ENCODE peak calls at places on chromosomes 16 and 17, in five cellular contexts. A is NB4; Q is PC-3; R is CD8-positive, alpha-beta memory T cell; U is GM23248. S is an unnamed sample.

GRCh38 chr16:59783191-59783590 is 1049.1 kb upstream of the GOT2 start:
- DNase-seq in A (no peak), R (no peak), U (peak; percentile 18), Q (peak; percentile 41), S (no peak)

GRCh38 chr17:63282455-63282854 is 163.7 kb downstream of the CYB561 start:
- DNase-seq in Q (no peak), U (no peak), A (no peak), R (no peak), S (no peak)

GRCh38 chr17:33858121-33858520 is 397.0 kb upstream of the CCL2 start:
- DNase-seq in U (no peak), Q (no peak), R (no peak), A (no peak), S (no peak)

GRCh38 chr17:63699638-63700527 is at the start of gene LIMD2:
- DNase-seq in U (peak; percentile 58), A (peak; percentile 83), Q (peak; percentile 25), R (peak; percentile 81), S (peak; percentile 91)

GRCh38 chr17:27370776-27371175 is 76.9 kb downstream of the WSB1 start:
- DNase-seq in R (no peak), A (no peak), U (no peak), Q (no peak), S (no peak)

GRCh38 chr17:49397586-49397985 is 17.1 kb downstream of the PHB1 start:
- DNase-seq in Q (no peak), A (no peak), U (peak; percentile 29), R (no peak), S (no peak)

GRCh38 chr17:53950207-53950857 is 127.6 kb downstream of the KIF2B start:
- DNase-seq in R (no peak), U (no peak), A (peak; percentile 12), Q (no peak), S (no peak)

GRCh38 chr16:56332464-56333079 is 92.8 kb downstream of the AMFR start:
- DNase-seq in U (peak; percentile 87), R (no peak), Q (peak; percentile 69), A (peak; percentile 42), S (no peak)

DNA sequence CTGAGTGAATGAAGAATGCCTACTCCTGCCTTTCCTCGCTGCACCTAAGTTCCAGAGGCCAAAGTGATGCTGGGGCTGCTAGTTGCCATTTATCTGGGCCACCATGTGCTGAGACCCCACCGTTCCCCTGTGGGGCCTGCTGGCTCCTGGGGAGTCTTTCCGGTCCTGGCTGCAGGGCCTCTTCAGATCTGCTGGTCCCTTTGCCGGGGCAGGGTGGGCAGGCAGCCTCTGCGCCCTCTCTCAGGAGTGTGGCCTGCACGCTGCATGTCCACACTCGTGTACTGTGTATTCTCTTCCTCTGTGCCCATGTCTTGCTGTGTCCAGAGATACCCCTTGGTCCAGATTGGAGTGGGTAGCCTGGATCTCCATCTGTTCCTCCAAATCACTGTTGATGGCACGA is 151.8 kb upstream of the MED13 start:
- DNase-seq in A (no peak), U (no peak), R (no peak), Q (no peak), S (no peak)
- H3K4me3 ChIP-seq in A (no peak overlapping the region), U (no peak overlapping the region), R (no peak overlapping the region), Q (no peak overlapping the region), S (no peak overlapping the region)

DNA sequence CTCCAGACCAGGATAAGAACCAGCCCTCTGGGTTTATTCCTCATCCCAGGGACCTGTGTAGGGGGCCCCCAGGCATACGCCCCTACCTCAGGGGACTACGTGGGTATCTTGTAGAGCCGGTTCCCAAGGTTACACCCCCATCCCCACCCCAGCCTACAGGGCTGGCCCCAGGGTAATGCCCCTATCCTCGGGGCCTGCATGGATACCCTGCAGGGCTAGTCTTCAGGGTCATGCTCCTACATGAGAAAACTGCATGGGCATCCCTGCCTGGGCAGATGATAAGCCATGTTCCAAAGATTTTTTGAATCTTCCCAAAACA is 14.2 kb downstream of the HDAC5 start:
- DNase-seq in U (no peak), Q (no peak), R (no peak), A (no peak), S (no peak)
- H3K4me3 ChIP-seq in U (peak overlapping the region; percentile 67), Q (no peak overlapping the region), R (no peak overlapping the region), A (no peak overlapping the region), S (no peak overlapping the region)

GRCh38 chr16:1531638-1531910 is 1.9 kb upstream of the TMEM204 start:
- DNase-seq in R (no peak), A (no peak), U (peak; percentile 25), Q (no peak), S (no peak)
- H3K4me3 ChIP-seq in R (no peak overlapping the region), A (no peak overlapping the region), U (no peak overlapping the region), Q (no peak overlapping the region), S (no peak overlapping the region)

GRCh38 chr17:81868674-81869220 is 2.4 kb downstream of the ARHGDIA start:
- DNase-seq in Q (peak; percentile 86), A (peak; percentile 37), R (no peak), U (peak; percentile 78), S (no peak)
- H3K4me3 ChIP-seq in Q (peak overlapping the region; percentile 95), A (no peak overlapping the region), R (no peak overlapping the region), U (peak overlapping the region; percentile 94), S (no peak overlapping the region)

GRCh38 chr17:73311428-73311780 is 397 bp downstream of the CDC42EP4 start:
- DNase-seq in R (peak; percentile 10), A (no peak), U (no peak), Q (no peak), S (no peak)
- H3K4me3 ChIP-seq in R (peak overlapping the region; percentile 74), A (peak overlapping the region; percentile 67), U (peak overlapping the region; percentile 92), Q (peak overlapping the region; percentile 94), S (peak overlapping the region; percentile 86)

GRCh38 chr16:71448274-71448866 is 6.5 kb upstream of the TLE7 start:
- DNase-seq in U (no peak), Q (no peak), A (no peak), R (no peak), S (no peak)

GRCh38 chr16:71443714-71444113 is 1.9 kb upstream of the TLE7 start:
- DNase-seq in A (no peak), U (no peak), R (no peak), Q (no peak), S (no peak)

GRCh38 chr16:71453051-71453450 is 9.0 kb downstream of the ZNF23 start:
- DNase-seq in Q (no peak), R (no peak), A (no peak), U (no peak), S (no peak)

DNA sequence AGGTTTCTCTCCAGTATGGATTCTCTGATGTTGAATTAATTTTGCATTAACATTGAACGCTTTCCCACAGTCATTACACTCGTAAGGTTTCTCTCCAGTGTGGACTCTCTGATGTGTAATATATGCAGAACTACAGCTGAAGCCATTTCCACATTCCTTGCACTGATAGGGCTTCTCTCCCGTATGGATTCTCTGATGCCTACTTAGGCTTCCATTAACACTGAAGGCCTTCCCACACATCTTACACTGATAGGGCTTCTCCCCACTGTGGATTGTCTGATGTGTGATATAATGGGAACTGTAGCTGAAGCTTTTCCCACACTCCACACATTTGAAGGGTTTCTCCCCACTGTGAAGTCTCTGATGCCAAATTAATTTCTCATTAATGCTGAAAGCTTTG is 7.2 kb upstream of the TLE7 start:
- DNase-seq in R (no peak), U (no peak), A (no peak), Q (no peak), S (no peak)
- H3K4me3 ChIP-seq in R (no peak overlapping the region), U (peak overlapping the region; percentile 5), A (no peak overlapping the region), Q (no peak overlapping the region), S (no peak overlapping the region)

GRCh38 chr16:29663020-29663828 is at the start of gene SPN:
- DNase-seq in A (peak; percentile 96), Q (no peak), R (peak; percentile 21), U (no peak), S (peak; percentile 60)

GRCh38 chr16:29664133-29664912 is 1.3 kb downstream of the SPN start:
- DNase-seq in Q (no peak), R (peak; percentile 27), A (peak; percentile 90), U (no peak), S (peak; percentile 65)

GRCh38 chr16:29663829-29664132 is 734 bp downstream of the SPN start:
- DNase-seq in R (no peak), U (no peak), A (no peak), Q (no peak), S (no peak)

GRCh38 chr16:29662729-29663019 is 373 bp upstream of the SPN start:
- DNase-seq in R (peak; percentile 59), A (peak; percentile 98), U (no peak), Q (no peak), S (peak; percentile 60)

DNA sequence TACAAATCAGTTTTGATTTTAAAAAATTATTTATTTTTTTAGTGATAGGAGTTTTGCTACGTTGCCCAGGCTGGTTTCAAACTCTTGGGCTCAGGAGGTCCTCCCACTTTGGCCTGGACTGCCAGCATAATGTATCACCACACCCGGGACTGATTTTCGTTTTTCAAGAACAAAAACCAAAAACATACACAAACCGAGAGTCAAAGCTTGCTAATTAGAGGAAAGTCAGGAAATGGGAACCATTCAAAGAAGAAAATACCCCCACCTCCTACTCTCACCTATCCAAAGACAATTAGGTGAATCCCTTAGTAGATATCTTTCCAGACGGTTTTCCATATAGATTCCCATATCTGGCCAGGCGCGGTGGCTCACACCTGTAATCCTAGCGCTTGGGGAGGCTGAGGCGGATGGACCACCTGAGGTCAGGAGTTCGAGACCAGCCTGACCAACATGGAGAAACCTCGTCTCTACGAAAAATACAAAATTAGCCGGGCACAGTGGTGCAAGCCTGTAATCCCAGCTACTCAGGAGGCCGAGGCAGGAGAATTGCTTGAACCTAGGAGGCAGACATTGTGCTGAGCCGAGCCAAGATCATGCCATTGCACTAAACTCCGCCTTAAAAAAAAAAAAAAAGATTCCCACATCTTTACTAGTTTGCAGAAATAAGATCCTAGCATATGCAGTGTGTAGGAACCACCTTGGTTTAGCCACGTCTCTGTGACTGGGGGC is 883 bp upstream of the SPN start:
- DNase-seq in Q (no peak), R (no peak), U (no peak), A (no peak), S (no peak)
- H3K4me3 ChIP-seq in Q (no peak overlapping the region), R (peak overlapping the region; percentile 83), U (no peak overlapping the region), A (peak overlapping the region; percentile 96), S (peak overlapping the region; percentile 89)

DNA sequence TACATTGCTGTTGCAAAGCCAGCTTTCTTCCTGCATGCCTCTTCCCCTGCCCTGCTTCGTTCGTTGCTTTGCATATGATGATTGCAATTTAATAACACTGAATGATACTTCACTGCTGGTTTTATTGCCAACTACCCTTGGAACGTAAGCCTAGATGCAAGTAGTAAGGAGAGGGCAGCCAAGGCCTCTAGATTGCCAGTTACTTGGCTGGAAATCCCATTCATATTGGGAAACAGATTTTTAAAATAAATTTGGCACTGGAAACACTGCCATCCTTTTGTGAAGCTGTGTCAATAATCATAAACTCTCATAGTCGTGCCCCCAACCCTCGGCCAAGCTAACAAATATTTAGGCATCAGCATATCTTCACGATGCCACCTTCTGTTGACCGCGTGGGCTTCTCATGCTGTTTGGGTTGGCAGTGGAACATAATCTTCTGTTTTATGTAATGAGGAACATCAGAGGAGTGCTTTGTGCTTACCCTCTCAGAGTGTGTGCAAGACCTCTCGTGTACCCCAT is 86.5 kb downstream of the MAP2K6 start:
- DNase-seq in Q (no peak), U (peak; percentile 14), A (no peak), R (no peak), S (no peak)
- H3K4me3 ChIP-seq in Q (no peak overlapping the region), U (no peak overlapping the region), A (no peak overlapping the region), R (no peak overlapping the region), S (no peak overlapping the region)

GRCh38 chr16:2160915-2161551 is 5.5 kb downstream of the TRAF7 start:
- DNase-seq in Q (no peak), U (peak; percentile 93), R (no peak), A (no peak), S (no peak)
- H3K4me3 ChIP-seq in Q (no peak overlapping the region), U (peak overlapping the region; percentile 35), R (no peak overlapping the region), A (no peak overlapping the region), S (no peak overlapping the region)

S was measured in CD8-positive, alpha-beta T cell.